ENCODE peak calls at places on chromosomes 5 and 9, in seven cellular contexts. K is omental fat pad; L is GM10248; A is T-helper 1 cell; X is PC-3; B is activated T-cell treated with anti-CD3 and anti-CD28 coated beads, Interleukin-2, amount 50 U/mL, for 1 hour; S is skeletal muscle cell. M is an unnamed sample.
A peak's percentile ranks its signal among the peaks of the same experiment; 100 is the strongest.

GRCh38 chr5:160369990-160370712 is at the start of gene C1QTNF2:
- DNase-seq in B (no peak), L (no peak), A (no peak), X (peak; percentile 35), S (peak; percentile 24), K (no peak), M (no peak)

GRCh38 chr5:1883925-1884637 is 1.4 kb upstream of the IRX4 start:
- DNase-seq in B (no peak), K (no peak), X (no peak), A (no peak), L (no peak), S (no peak), M (no peak)

GRCh38 chr5:43192558-43193170 is 639 bp downstream of the NIM1K start:
- DNase-seq in X (peak; percentile 29), A (no peak), B (peak; percentile 37), L (peak; percentile 34), K (no peak), S (no peak), M (no peak)

GRCh38 chr5:179623906-179624741 is 653 bp upstream of the HNRNPH1 start:
- DNase-seq in B (no peak), A (no peak), X (peak; percentile 71), S (peak; percentile 59), L (peak; percentile 48), K (no peak), M (no peak)

GRCh38 chr9:128588581-128589233 is 36.3 kb downstream of the SPTAN1 start:
- DNase-seq in K (no peak), L (no peak), X (no peak), A (no peak), B (no peak), S (no peak), M (no peak)

GRCh38 chr9:36903541-36904435 is 130.3 kb downstream of the PAX5 start:
- DNase-seq in K (no peak), A (no peak), S (no peak), L (no peak), B (no peak), X (peak; percentile 88), M (no peak)

GRCh38 chr5:145944328-145944727 is 8.0 kb downstream of the SH3RF2 start:
- DNase-seq in K (no peak), B (no peak), S (no peak), X (no peak), A (no peak), L (no peak), M (no peak)

GRCh38 chr5:178394074-178394473 is 161.5 kb upstream of the PHYKPL start:
- DNase-seq in K (no peak), A (no peak), S (no peak), B (no peak), X (peak; percentile 25), L (no peak), M (no peak)

GRCh38 chr9:19232830-19233194 is 2.3 kb downstream of the DENND4C start:
- DNase-seq in L (peak; percentile 42), A (no peak), S (no peak), K (no peak), X (peak; percentile 49), B (no peak), M (no peak)

GRCh38 chr5:73193592-73193991 is 20.6 kb downstream of the TMEM174 start:
- DNase-seq in A (no peak), S (no peak), X (no peak), L (no peak), B (no peak), K (no peak), M (no peak)

GRCh38 chr5:172630082-172630481 is 11.0 kb upstream of the NEURL1B start:
- DNase-seq in X (no peak), B (no peak), L (no peak), S (no peak), A (no peak), K (no peak), M (no peak)

GRCh38 chr5:73122875-73123810 is 2.8 kb downstream of the TMEM171 start:
- DNase-seq in X (peak; percentile 21), A (no peak), B (no peak), L (no peak), K (no peak), S (peak; percentile 61), M (no peak)

GRCh38 chr9:98780059-98780749 is 16.2 kb downstream of the ANKS6 start:
- DNase-seq in L (no peak), S (no peak), A (no peak), K (no peak), B (no peak), X (no peak), M (no peak)

GRCh38 chr9:134100040-134100439 is 32.2 kb upstream of the BRD3 start:
- DNase-seq in B (no peak), K (no peak), L (no peak), A (no peak), S (no peak), X (no peak), M (no peak)

GRCh38 chr9:87184956-87185642 is 237.8 kb upstream of the GAS1 start:
- DNase-seq in A (no peak), B (no peak), K (no peak), S (no peak), X (no peak), L (no peak), M (no peak)

GRCh38 chr9:129885018-129885669 is 49.9 kb downstream of the USP20 start:
- DNase-seq in A (no peak), X (peak; percentile 48), L (no peak), K (no peak), S (no peak), B (peak; percentile 64), M (no peak)

GRCh38 chr9:76902395-76902794 is 3.5 kb downstream of the PRUNE2 start:
- DNase-seq in B (no peak), X (no peak), K (no peak), L (no peak), S (no peak), A (no peak), M (no peak)

GRCh38 chr5:163760498-163760897 is 255.1 kb downstream of the MAT2B start:
- DNase-seq in K (no peak), X (peak; percentile 18), B (no peak), A (no peak), S (peak; percentile 97), L (no peak), M (no peak)

GRCh38 chr5:127092690-127093089 is 19.4 kb upstream of the C5orf63 start:
- DNase-seq in B (no peak), K (no peak), S (peak; percentile 53), A (no peak), L (no peak), X (peak; percentile 19), M (no peak)

GRCh38 chr5:179504600-179505396 is 45.6 kb upstream of the RUFY1 start:
- DNase-seq in K (no peak), S (no peak), A (no peak), X (no peak), B (no peak), L (no peak), M (no peak)

GRCh38 chr9:98157372-98157771 is 35.1 kb downstream of the CORO2A start:
- DNase-seq in K (no peak), L (no peak), A (no peak), S (no peak), B (no peak), X (no peak), M (no peak)

GRCh38 chr9:84343111-84343521 is 2.6 kb upstream of the SLC28A3 start:
- DNase-seq in S (no peak), A (no peak), X (no peak), B (no peak), K (no peak), L (no peak), M (no peak)

GRCh38 chr5:80114856-80115255 is 79.7 kb downstream of the THBS4 start:
- DNase-seq in L (no peak), K (no peak), A (no peak), B (no peak), X (no peak), S (no peak), M (no peak)

GRCh38 chr5:144971067-144971850 is 800.6 kb downstream of the KCTD16 start:
- DNase-seq in S (peak; percentile 2), X (no peak), B (no peak), A (no peak), L (no peak), K (no peak), M (no peak)

GRCh38 chr5:1088031-1088430 is 23.8 kb downstream of the SLC12A7 start:
- DNase-seq in K (no peak), B (no peak), S (no peak), X (no peak), L (no peak), A (no peak), M (no peak)